ENCODE peak calls at places on chromosomes 13 and 19, in eight cellular contexts. B, X, F, W, K, U, L and P are unnamed samples.

GRCh38 chr13:34349091-34349722 is 531.3 kb downstream of the RFC3 start:
- DNase-seq in B (no peak), X (no peak), F (no peak), W (no peak), K (peak; percentile 25), U (no peak), L (no peak), P (no peak)

GRCh38 chr13:57633950-57634828 is 2.6 kb downstream of the PCDH17 start:
- DNase-seq in B (no peak), X (no peak), F (no peak), W (no peak), K (no peak), U (peak; percentile 77), L (no peak), P (no peak)

GRCh38 chr19:43662487-43662886 is 7.5 kb downstream of the PLAUR start:
- DNase-seq in B (no peak), X (peak; percentile 41), F (no peak), W (no peak), K (no peak), U (no peak), L (no peak), P (no peak)

GRCh38 chr13:110193491-110193890 is 113.5 kb downstream of the COL4A1 start:
- DNase-seq in B (no peak), X (no peak), F (no peak), W (no peak), K (no peak), U (peak; percentile 40), L (no peak), P (no peak)

GRCh38 chr19:10544242-10544752 is 593 bp downstream of the ATG4D start:
- DNase-seq in B (no peak), X (no peak), F (peak; percentile 66), W (no peak), K (peak; percentile 81), U (no peak), L (peak; percentile 68), P (no peak)

GRCh38 chr19:19464339-19465098 is 50.8 kb downstream of the TSSK6 start:
- DNase-seq in B (no peak), X (no peak), F (peak; percentile 42), W (no peak), K (no peak), U (no peak), L (no peak), P (no peak)

GRCh38 chr19:6220385-6221191 is 59.2 kb downstream of the MLLT1 start:
- DNase-seq in B (no peak), X (no peak), F (no peak), W (no peak), K (peak; percentile 47), U (peak; percentile 85), L (no peak), P (no peak)

GRCh38 chr13:46698015-46698414 is 98.9 kb downstream of the ESD start:
- DNase-seq in B (no peak), X (no peak), F (peak; percentile 44), W (no peak), K (peak; percentile 20), U (no peak), L (no peak), P (no peak)

GRCh38 chr19:23241433-23241832 is 8.8 kb downstream of the ZNF724 start:
- DNase-seq in B (no peak), X (no peak), F (no peak), W (no peak), K (no peak), U (no peak), L (no peak), P (no peak)

GRCh38 chr13:41608111-41608510 is 150.8 kb downstream of the RGCC start:
- DNase-seq in B (no peak), X (no peak), F (no peak), W (no peak), K (no peak), U (no peak), L (no peak), P (no peak)

GRCh38 chr13:82216165-82216564 is 1666.1 kb downstream of the SLITRK1 start:
- DNase-seq in B (no peak), X (no peak), F (no peak), W (no peak), K (no peak), U (no peak), L (no peak), P (no peak)

DNA sequence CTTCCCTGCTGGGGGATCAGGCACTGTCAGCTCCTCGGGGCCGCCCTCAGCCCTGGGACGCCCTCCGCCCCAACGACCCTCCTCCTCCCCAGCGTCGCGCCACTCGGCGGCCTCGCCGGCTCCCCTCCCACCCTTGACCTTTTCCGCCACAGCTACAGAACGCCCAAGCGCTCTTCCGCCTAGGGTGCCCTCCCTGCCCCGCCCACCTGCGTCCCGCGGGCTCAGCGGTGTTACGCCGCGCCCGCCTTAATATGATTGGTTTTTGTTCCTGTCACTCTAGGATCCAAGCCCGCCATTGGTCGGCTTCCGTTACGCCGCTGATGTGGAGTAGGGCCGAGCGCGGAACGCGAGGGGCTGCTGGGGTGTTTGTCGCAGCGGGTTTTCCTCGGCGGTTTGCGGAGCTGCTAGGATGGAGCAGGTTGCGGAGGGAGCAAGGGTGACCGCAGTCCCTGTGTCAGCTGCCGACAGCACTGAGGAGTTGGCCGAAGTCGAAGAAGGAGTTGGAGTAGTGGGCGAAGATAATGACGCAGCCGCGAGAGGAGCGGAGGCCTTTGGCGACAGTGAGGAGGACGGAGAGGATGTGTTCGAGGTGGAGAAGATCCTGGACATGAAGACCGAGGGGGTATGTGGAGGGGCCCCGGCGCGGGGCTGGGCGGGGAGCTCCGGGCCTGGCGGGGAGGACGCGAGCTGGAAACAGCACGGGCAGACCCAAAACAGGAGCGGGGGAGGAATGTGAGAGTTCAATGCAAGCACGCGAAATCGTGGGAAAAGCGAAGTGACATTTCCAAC is at the start of gene MPHOSPH8:
- DNase-seq in B (peak; percentile 84), X (peak; percentile 88), F (peak; percentile 96), W (peak; percentile 97), K (peak; percentile 97), U (peak; percentile 97), L (peak; percentile 92), P (peak; percentile 90)
- TF ChIP-seq POLR2A in B (peak; percentile 91), X (peak; percentile 69), F (peak; percentile 65), W (no peak), K (peak; percentile 87), U (peak; percentile 89), L (peak; percentile 79), P (peak; percentile 70)

GRCh38 chr19:57389730-57390598 is at the start of gene ZNF548:
- DNase-seq in B (peak; percentile 93), X (peak; percentile 99), F (peak; percentile 95), W (peak; percentile 98), K (peak; percentile 95), U (peak; percentile 100), L (peak; percentile 92), P (peak; percentile 71)
- TF ChIP-seq POLR2AphosphoS5 in B (peak; percentile 71), X (peak; percentile 51), F (peak; percentile 97), W (peak; percentile 87), K (peak; percentile 84), U (peak; percentile 88), L (no peak), P (peak; percentile 57)

DNA sequence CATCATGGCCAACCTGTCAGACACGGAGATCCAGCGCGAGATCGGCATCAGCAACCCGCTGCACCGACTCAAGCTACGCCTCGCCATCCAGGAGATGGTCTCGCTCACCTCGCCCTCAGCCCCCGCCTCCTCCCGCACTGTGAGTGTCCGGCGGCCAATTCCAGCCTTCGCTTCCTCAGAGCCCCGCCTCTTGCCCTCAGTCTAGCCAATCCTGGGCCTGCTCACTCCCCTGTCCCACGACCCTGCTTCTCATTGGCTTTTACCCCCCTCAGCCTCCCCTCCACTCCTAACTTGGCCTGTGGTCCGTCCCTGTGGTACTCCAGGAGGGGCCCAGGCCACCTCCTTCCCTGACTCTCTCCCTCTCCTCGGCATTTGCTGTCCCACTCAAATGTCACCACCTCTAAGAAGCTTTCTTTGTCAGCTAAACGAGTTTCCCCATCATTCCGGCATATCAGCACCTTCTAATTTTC is 12.3 kb downstream of the HRC start:
- DNase-seq in B (no peak), X (no peak), F (peak; percentile 91), W (peak; percentile 88), K (peak; percentile 91), U (peak; percentile 89), L (peak; percentile 77), P (no peak)
- TF ChIP-seq POLR2A in B (no peak), X (no peak), F (no peak), W (no peak), K (no peak), U (no peak), L (peak; percentile 52), P (no peak)

DNA sequence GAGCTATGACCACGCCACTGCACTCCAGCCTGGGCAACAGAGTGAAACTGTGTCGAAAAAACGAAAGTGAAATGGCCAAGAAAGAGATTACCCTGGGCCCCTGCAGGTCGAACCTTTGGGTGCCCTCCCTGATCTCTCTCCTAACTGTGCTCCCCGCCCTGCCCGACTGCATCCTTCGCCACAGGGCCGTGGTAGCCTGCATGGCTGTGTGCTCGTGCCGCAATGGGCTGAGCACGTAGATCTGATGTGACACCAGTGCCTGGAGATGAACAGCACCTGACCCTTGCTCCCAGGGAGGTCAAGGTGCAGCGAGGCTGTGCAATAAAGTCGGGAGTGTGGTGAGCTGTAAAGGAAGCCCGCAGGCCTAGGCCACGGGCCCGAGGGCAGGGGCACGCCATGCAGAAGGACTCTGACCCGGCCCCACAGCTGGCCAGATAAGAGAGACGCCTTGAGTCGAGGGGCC is 60.2 kb downstream of the PEX11G start:
- DNase-seq in B (no peak), X (no peak), F (no peak), W (no peak), K (peak; percentile 53), U (no peak), L (no peak), P (no peak)
- TF ChIP-seq POLR2AphosphoS5 in B (no peak), X (no peak), F (no peak), W (no peak), K (peak; percentile 19), U (no peak), L (no peak), P (no peak)